ENCODE peak calls at places on chromosomes 11 and 22, in four cellular contexts. One of them, this sample, is unnamed.

GRCh38 chr11:129375731-129376657 is at the start of gene BARX2:
- DNase-seq in spleen: no peak
- DNase-seq in CD4-positive, alpha-beta memory T cell: no peak
- DNase-seq in CD8-positive, alpha-beta T cell: no peak
- DNase-seq in this sample: no peak

GRCh38 chr11:110130642-110131238 is 37.5 kb downstream of the ZC3H12C start:
- DNase-seq in spleen: no peak
- DNase-seq in CD4-positive, alpha-beta memory T cell: no peak
- DNase-seq in CD8-positive, alpha-beta T cell: no peak
- DNase-seq in this sample: no peak

GRCh38 chr11:2584812-2585565 is 114.8 kb downstream of the KCNQ1OT1 start:
- DNase-seq in spleen: peak; percentile 71
- DNase-seq in CD4-positive, alpha-beta memory T cell: no peak
- DNase-seq in CD8-positive, alpha-beta T cell: no peak
- DNase-seq in this sample: no peak

GRCh38 chr11:362642-363442 is 6.5 kb upstream of the B4GALNT4 start:
- DNase-seq in spleen: peak; percentile 70
- DNase-seq in CD4-positive, alpha-beta memory T cell: no peak
- DNase-seq in CD8-positive, alpha-beta T cell: no peak
- DNase-seq in this sample: no peak

GRCh38 chr11:76166314-76166713 is 40.0 kb downstream of the WNT11 start:
- DNase-seq in spleen: no peak
- DNase-seq in CD4-positive, alpha-beta memory T cell: no peak
- DNase-seq in CD8-positive, alpha-beta T cell: no peak
- DNase-seq in this sample: no peak

GRCh38 chr11:64870176-64870892 is 8.1 kb downstream of the EHD1 start:
- DNase-seq in spleen: peak; percentile 88
- DNase-seq in CD4-positive, alpha-beta memory T cell: no peak
- DNase-seq in CD8-positive, alpha-beta T cell: no peak
- DNase-seq in this sample: no peak

GRCh38 chr11:70507466-70508230 is 109.3 kb downstream of the CTTN start:
- DNase-seq in spleen: peak; percentile 47
- DNase-seq in CD4-positive, alpha-beta memory T cell: no peak
- DNase-seq in CD8-positive, alpha-beta T cell: no peak
- DNase-seq in this sample: no peak

GRCh38 chr11:64129403-64129802 is 36.5 kb downstream of the MACROD1 start:
- DNase-seq in spleen: no peak
- DNase-seq in CD4-positive, alpha-beta memory T cell: no peak
- DNase-seq in CD8-positive, alpha-beta T cell: no peak
- DNase-seq in this sample: no peak

GRCh38 chr22:38074181-38075104 is 9.5 kb downstream of the SLC16A8 start:
- DNase-seq in spleen: no peak
- DNase-seq in CD4-positive, alpha-beta memory T cell: no peak
- DNase-seq in CD8-positive, alpha-beta T cell: no peak
- DNase-seq in this sample: no peak

GRCh38 chr11:57527056-57527631 is 3.4 kb downstream of the TIMM10 start:
- DNase-seq in spleen: peak; percentile 87
- DNase-seq in CD4-positive, alpha-beta memory T cell: peak; percentile 59
- DNase-seq in CD8-positive, alpha-beta T cell: peak; percentile 69
- DNase-seq in this sample: peak; percentile 75

GRCh38 chr22:39496131-39496838 is 5.8 kb upstream of the MIEF1 start:
- DNase-seq in spleen: peak; percentile 89
- DNase-seq in CD4-positive, alpha-beta memory T cell: peak; percentile 65
- DNase-seq in CD8-positive, alpha-beta T cell: peak; percentile 28
- DNase-seq in this sample: no peak

GRCh38 chr11:120985718-120986569 is 38.0 kb upstream of the TBCEL start:
- DNase-seq in spleen: peak; percentile 76
- DNase-seq in CD4-positive, alpha-beta memory T cell: peak; percentile 53
- DNase-seq in CD8-positive, alpha-beta T cell: peak; percentile 4
- DNase-seq in this sample: no peak

GRCh38 chr11:57340228-57340627 is 2.1 kb downstream of the P2RX3 start:
- DNase-seq in spleen: peak; percentile 59
- DNase-seq in CD4-positive, alpha-beta memory T cell: no peak
- DNase-seq in CD8-positive, alpha-beta T cell: no peak
- DNase-seq in this sample: no peak

GRCh38 chr11:132779487-132779886 is 752.8 kb downstream of the OPCML start:
- DNase-seq in spleen: no peak
- DNase-seq in CD4-positive, alpha-beta memory T cell: no peak
- DNase-seq in CD8-positive, alpha-beta T cell: no peak
- DNase-seq in this sample: no peak

GRCh38 chr11:12888525-12889158 is 120.5 kb upstream of the RASSF10 start:
- DNase-seq in spleen: peak; percentile 78
- DNase-seq in CD4-positive, alpha-beta memory T cell: peak; percentile 57
- DNase-seq in CD8-positive, alpha-beta T cell: peak; percentile 50
- DNase-seq in this sample: peak; percentile 74

GRCh38 chr11:34224434-34224966 is 119.1 kb downstream of the NAT10 start:
- DNase-seq in spleen: no peak
- DNase-seq in CD4-positive, alpha-beta memory T cell: no peak
- DNase-seq in CD8-positive, alpha-beta T cell: no peak
- DNase-seq in this sample: no peak

GRCh38 chr11:8689726-8690255 is 7.2 kb downstream of the RPL27A start:
- DNase-seq in spleen: peak; percentile 48
- DNase-seq in CD4-positive, alpha-beta memory T cell: no peak
- DNase-seq in CD8-positive, alpha-beta T cell: no peak
- DNase-seq in this sample: no peak

GRCh38 chr11:11463397-11463796 is 110.3 kb upstream of the CSNK2A3 start:
- DNase-seq in spleen: no peak
- DNase-seq in CD4-positive, alpha-beta memory T cell: no peak
- DNase-seq in CD8-positive, alpha-beta T cell: no peak
- DNase-seq in this sample: no peak

GRCh38 chr11:8934735-8935478 is 2.2 kb upstream of the C11orf16 start:
- DNase-seq in spleen: no peak
- DNase-seq in CD4-positive, alpha-beta memory T cell: no peak
- DNase-seq in CD8-positive, alpha-beta T cell: no peak
- DNase-seq in this sample: no peak

GRCh38 chr11:134958336-134958640 is 546.2 kb upstream of the B3GAT1 start:
- DNase-seq in spleen: no peak
- DNase-seq in CD4-positive, alpha-beta memory T cell: no peak
- DNase-seq in CD8-positive, alpha-beta T cell: no peak
- DNase-seq in this sample: no peak

GRCh38 chr11:122633219-122633829 is 22.2 kb upstream of the UBASH3B start:
- DNase-seq in spleen: no peak
- DNase-seq in CD4-positive, alpha-beta memory T cell: no peak
- DNase-seq in CD8-positive, alpha-beta T cell: no peak
- DNase-seq in this sample: no peak

GRCh38 chr22:49764151-49764581 is 63.5 kb downstream of the BRD1 start:
- DNase-seq in spleen: peak; percentile 72
- DNase-seq in CD4-positive, alpha-beta memory T cell: peak; percentile 28
- DNase-seq in CD8-positive, alpha-beta T cell: no peak
- DNase-seq in this sample: no peak

GRCh38 chr22:43270314-43270908 is 72.8 kb downstream of the SCUBE1 start:
- DNase-seq in spleen: no peak
- DNase-seq in CD4-positive, alpha-beta memory T cell: no peak
- DNase-seq in CD8-positive, alpha-beta T cell: no peak
- DNase-seq in this sample: no peak

GRCh38 chr11:91984033-91984568 is 240.5 kb upstream of the FAT3 start:
- DNase-seq in spleen: no peak
- DNase-seq in CD4-positive, alpha-beta memory T cell: no peak
- DNase-seq in CD8-positive, alpha-beta T cell: no peak
- DNase-seq in this sample: no peak

DNA sequence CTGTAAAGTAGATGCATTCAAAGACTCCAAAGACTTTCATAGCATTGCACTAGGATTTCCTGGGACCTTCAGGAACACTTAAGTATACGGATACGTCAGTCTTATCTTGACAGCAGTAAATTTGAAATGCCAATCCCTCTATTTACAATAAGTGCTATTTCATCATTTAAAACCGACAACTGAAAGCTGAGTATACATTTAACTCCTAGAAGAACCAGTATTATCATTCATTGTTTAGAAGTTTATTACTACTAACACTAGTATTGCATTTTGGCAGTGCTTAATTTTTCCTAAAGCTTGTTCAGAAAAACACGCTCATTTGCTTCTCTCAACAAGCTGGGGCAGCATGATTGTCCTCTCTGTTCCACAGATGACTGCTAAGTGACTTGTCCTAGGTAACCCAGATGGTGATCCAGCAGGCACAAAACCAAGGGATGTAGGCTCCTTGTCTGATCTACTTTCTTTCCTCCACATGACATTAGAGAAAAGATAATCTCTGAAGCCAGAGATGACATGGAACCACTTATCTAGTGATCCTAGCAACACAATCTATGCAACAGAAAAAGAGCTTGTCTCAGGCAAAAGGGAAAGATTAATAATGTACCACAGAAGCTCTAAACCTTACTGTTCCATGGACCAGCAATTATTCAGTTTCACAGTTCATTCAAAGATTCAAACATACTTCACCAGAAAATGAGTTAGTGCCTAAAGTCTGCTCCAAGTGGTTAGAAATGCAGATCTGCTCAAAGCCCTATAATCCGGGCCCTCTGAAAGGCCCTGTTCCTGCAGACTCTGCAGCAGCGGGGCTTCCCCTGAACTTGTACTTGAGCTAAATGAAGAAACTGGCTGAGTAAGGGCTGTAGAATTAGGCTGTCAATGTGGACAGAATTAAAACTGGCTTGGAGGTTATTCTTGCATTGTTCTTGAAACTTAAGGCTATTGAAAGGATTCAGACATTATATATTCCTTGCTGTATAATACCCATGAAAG is 5.2 kb downstream of the MAML2 start:
- DNase-seq in spleen: peak; percentile 80
- DNase-seq in CD4-positive, alpha-beta memory T cell: peak; percentile 61
- DNase-seq in CD8-positive, alpha-beta T cell: peak; percentile 21
- DNase-seq in this sample: no peak
- H3K4me3 ChIP-seq in spleen: peak overlapping the region; percentile 69
- H3K4me3 ChIP-seq in CD4-positive, alpha-beta memory T cell: peak overlapping the region; percentile 8
- H3K4me3 ChIP-seq in CD8-positive, alpha-beta T cell: peak overlapping the region; percentile 98
- H3K4me3 ChIP-seq in this sample: no peak overlapping the region

DNA sequence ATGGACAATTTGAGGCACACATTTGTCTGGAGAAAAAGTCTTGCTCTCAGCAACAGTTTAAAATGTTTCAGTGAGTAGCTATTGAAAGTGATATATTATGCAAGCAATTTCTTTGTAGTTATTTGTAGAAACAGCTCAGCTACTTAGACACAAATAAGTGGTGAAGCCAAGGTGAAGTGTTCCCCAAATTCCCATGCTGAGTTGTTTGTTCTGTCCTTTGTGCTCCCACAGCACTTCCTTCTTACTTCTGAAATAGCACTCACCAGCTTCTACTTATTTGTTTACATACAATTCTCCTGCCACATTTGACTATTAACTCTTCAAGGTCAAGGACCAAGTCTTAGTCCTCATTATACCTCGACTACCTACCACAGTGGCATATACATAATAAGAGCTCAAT is 638.6 kb upstream of the LRRC4C start:
- DNase-seq in spleen: no peak
- DNase-seq in CD4-positive, alpha-beta memory T cell: no peak
- DNase-seq in CD8-positive, alpha-beta T cell: no peak
- DNase-seq in this sample: no peak
- H3K9me3 ChIP-seq in spleen: peaks cover 7% of the 10 kb centered on the region
- H3K9me3 ChIP-seq in CD4-positive, alpha-beta memory T cell: peaks cover 3% of the 10 kb centered on the region
- H3K9me3 ChIP-seq in CD8-positive, alpha-beta T cell: no peaks in the 10 kb centered on the region
- H3K9me3 ChIP-seq in this sample: no peaks in the 10 kb centered on the region

GRCh38 chr11:68469122-68469521 is 8.6 kb downstream of the PPP6R3 start:
- DNase-seq in spleen: no peak
- DNase-seq in CD4-positive, alpha-beta memory T cell: no peak
- DNase-seq in CD8-positive, alpha-beta T cell: no peak
- DNase-seq in this sample: no peak
- H3K4me1 ChIP-seq in spleen: peaks cover 100% of the 10 kb centered on the region
- H3K4me1 ChIP-seq in CD4-positive, alpha-beta memory T cell: peaks cover 96% of the 10 kb centered on the region
- H3K4me1 ChIP-seq in CD8-positive, alpha-beta T cell: peaks cover 80% of the 10 kb centered on the region
- H3K4me1 ChIP-seq in this sample: peaks cover 6% of the 10 kb centered on the region

DNA sequence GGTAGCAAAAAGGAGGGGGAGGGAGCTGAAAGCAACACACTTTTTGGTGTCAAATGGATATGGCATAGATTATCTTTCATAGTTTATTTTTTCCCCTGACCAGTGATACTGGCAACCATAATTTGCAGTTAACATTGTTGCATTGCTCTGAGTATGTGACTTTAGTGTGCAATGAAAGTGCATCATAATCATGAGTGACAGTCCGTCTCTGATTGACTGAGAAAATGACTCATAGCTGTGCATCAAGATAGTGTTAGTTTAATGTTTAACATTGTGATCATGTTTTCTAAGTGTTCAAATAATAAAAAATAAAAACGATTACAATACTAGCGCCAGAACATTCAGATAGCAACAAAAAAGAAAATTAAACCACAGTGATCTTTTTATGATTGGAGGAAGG is 952.4 kb upstream of the TENM4 start:
- DNase-seq in spleen: no peak
- DNase-seq in CD4-positive, alpha-beta memory T cell: no peak
- DNase-seq in CD8-positive, alpha-beta T cell: no peak
- DNase-seq in this sample: no peak
- H3K4me3 ChIP-seq in spleen: no peak overlapping the region
- H3K4me3 ChIP-seq in CD4-positive, alpha-beta memory T cell: no peak overlapping the region
- H3K4me3 ChIP-seq in CD8-positive, alpha-beta T cell: no peak overlapping the region
- H3K4me3 ChIP-seq in this sample: no peak overlapping the region

GRCh38 chr11:55707029-55707428 is 45.0 kb downstream of the OR4C6 start:
- DNase-seq in spleen: no peak
- DNase-seq in CD4-positive, alpha-beta memory T cell: no peak
- DNase-seq in CD8-positive, alpha-beta T cell: no peak
- DNase-seq in this sample: no peak
- H3K9me3 ChIP-seq in spleen: peaks cover 14% of the 10 kb centered on the region
- H3K9me3 ChIP-seq in CD4-positive, alpha-beta memory T cell: no peaks in the 10 kb centered on the region
- H3K9me3 ChIP-seq in CD8-positive, alpha-beta T cell: no peaks in the 10 kb centered on the region
- H3K9me3 ChIP-seq in this sample: peaks cover 3% of the 10 kb centered on the region

GRCh38 chr11:72422414-72422813 is 11.9 kb downstream of the CLPB start:
- DNase-seq in spleen: no peak
- DNase-seq in CD4-positive, alpha-beta memory T cell: no peak
- DNase-seq in CD8-positive, alpha-beta T cell: no peak
- DNase-seq in this sample: no peak
- H3K4me1 ChIP-seq in spleen: peaks cover 26% of the 10 kb centered on the region
- H3K4me1 ChIP-seq in CD4-positive, alpha-beta memory T cell: peaks cover 17% of the 10 kb centered on the region
- H3K4me1 ChIP-seq in CD8-positive, alpha-beta T cell: peaks cover 5% of the 10 kb centered on the region
- H3K4me1 ChIP-seq in this sample: peaks cover 1% of the 10 kb centered on the region

GRCh38 chr22:22553141-22553540 is 5.9 kb downstream of the PRAME start:
- DNase-seq in spleen: no peak
- DNase-seq in CD4-positive, alpha-beta memory T cell: no peak
- DNase-seq in CD8-positive, alpha-beta T cell: no peak
- DNase-seq in this sample: no peak
- H3K4me3 ChIP-seq in spleen: no peak overlapping the region
- H3K4me3 ChIP-seq in CD4-positive, alpha-beta memory T cell: no peak overlapping the region
- H3K4me3 ChIP-seq in CD8-positive, alpha-beta T cell: no peak overlapping the region
- H3K4me3 ChIP-seq in this sample: no peak overlapping the region